ENCODE peak calls at places on chromosomes 11 and 22, in five cellular contexts. One of them, this sample, is unnamed.

GRCh38 chr11:111538407-111539114 is 2.0 kb upstream of the LAYN start:
- DNase-seq in hippocampal formation: no peak
- DNase-seq in GM04504: no peak
- DNase-seq in type B pancreatic cell: no peak
- DNase-seq in activated CD8-positive, alpha-beta T cell treated with anti-CD3 and anti-CD28 coated beads, Interleukin-2, amount 10 ng/mL, durations not matched to agents 7 days and 5 days: peak; percentile 30
- DNase-seq in this sample: no peak

GRCh38 chr11:13118194-13118593 is 109.1 kb downstream of the RASSF10 start:
- DNase-seq in hippocampal formation: no peak
- DNase-seq in GM04504: peak; percentile 80
- DNase-seq in type B pancreatic cell: no peak
- DNase-seq in activated CD8-positive, alpha-beta T cell treated with anti-CD3 and anti-CD28 coated beads, Interleukin-2, amount 10 ng/mL, durations not matched to agents 7 days and 5 days: no peak
- DNase-seq in this sample: peak; percentile 97

GRCh38 chr11:80082386-80082785 is 641.6 kb upstream of the TENM4 start:
- DNase-seq in hippocampal formation: no peak
- DNase-seq in GM04504: no peak
- DNase-seq in type B pancreatic cell: no peak
- DNase-seq in activated CD8-positive, alpha-beta T cell treated with anti-CD3 and anti-CD28 coated beads, Interleukin-2, amount 10 ng/mL, durations not matched to agents 7 days and 5 days: no peak
- DNase-seq in this sample: no peak

GRCh38 chr22:27438271-27438980 is 363.1 kb downstream of the MN1 start:
- DNase-seq in hippocampal formation: no peak
- DNase-seq in GM04504: no peak
- DNase-seq in type B pancreatic cell: no peak
- DNase-seq in activated CD8-positive, alpha-beta T cell treated with anti-CD3 and anti-CD28 coated beads, Interleukin-2, amount 10 ng/mL, durations not matched to agents 7 days and 5 days: no peak
- DNase-seq in this sample: no peak

GRCh38 chr22:22417495-22418162 is 90.9 kb downstream of the ZNF280B start:
- DNase-seq in hippocampal formation: no peak
- DNase-seq in GM04504: no peak
- DNase-seq in type B pancreatic cell: no peak
- DNase-seq in activated CD8-positive, alpha-beta T cell treated with anti-CD3 and anti-CD28 coated beads, Interleukin-2, amount 10 ng/mL, durations not matched to agents 7 days and 5 days: no peak
- DNase-seq in this sample: no peak

GRCh38 chr11:6062691-6063358 is 32.3 kb upstream of the OR56A1 start:
- DNase-seq in hippocampal formation: no peak
- DNase-seq in GM04504: no peak
- DNase-seq in type B pancreatic cell: no peak
- DNase-seq in activated CD8-positive, alpha-beta T cell treated with anti-CD3 and anti-CD28 coated beads, Interleukin-2, amount 10 ng/mL, durations not matched to agents 7 days and 5 days: no peak
- DNase-seq in this sample: no peak

GRCh38 chr11:61022311-61023085 is 51.0 kb downstream of the CD6 start:
- DNase-seq in hippocampal formation: no peak
- DNase-seq in GM04504: no peak
- DNase-seq in type B pancreatic cell: no peak
- DNase-seq in activated CD8-positive, alpha-beta T cell treated with anti-CD3 and anti-CD28 coated beads, Interleukin-2, amount 10 ng/mL, durations not matched to agents 7 days and 5 days: no peak
- DNase-seq in this sample: no peak

GRCh38 chr22:49975543-49976389 is 15.2 kb downstream of the PIM3 start:
- DNase-seq in hippocampal formation: no peak
- DNase-seq in GM04504: no peak
- DNase-seq in type B pancreatic cell: no peak
- DNase-seq in activated CD8-positive, alpha-beta T cell treated with anti-CD3 and anti-CD28 coated beads, Interleukin-2, amount 10 ng/mL, durations not matched to agents 7 days and 5 days: peak; percentile 39
- DNase-seq in this sample: no peak

GRCh38 chr22:38766076-38766777 is 10.4 kb upstream of the SUN2 start:
- DNase-seq in hippocampal formation: peak; percentile 47
- DNase-seq in GM04504: no peak
- DNase-seq in type B pancreatic cell: no peak
- DNase-seq in activated CD8-positive, alpha-beta T cell treated with anti-CD3 and anti-CD28 coated beads, Interleukin-2, amount 10 ng/mL, durations not matched to agents 7 days and 5 days: peak; percentile 46
- DNase-seq in this sample: no peak

GRCh38 chr11:61803889-61804647 is 11.4 kb downstream of the FEN1 start:
- DNase-seq in hippocampal formation: no peak
- DNase-seq in GM04504: no peak
- DNase-seq in type B pancreatic cell: no peak
- DNase-seq in activated CD8-positive, alpha-beta T cell treated with anti-CD3 and anti-CD28 coated beads, Interleukin-2, amount 10 ng/mL, durations not matched to agents 7 days and 5 days: no peak
- DNase-seq in this sample: no peak

This sample was measured in AG09309.